ENCODE peak calls at places on chromosomes 5 and 9, in eight cellular contexts. C is pancreas, V is neural progenitor cell, E is cardiac muscle cell, S is psoas muscle, K is fibroblast of lung, O is astrocyte, Y is H1. T is an unnamed sample.

GRCh38 chr9:112665347-112665746 is 52.6 kb downstream of the INIP start:
- DNase-seq in C (no peak), V (no peak), E (no peak), S (no peak), K (peak; percentile 47), O (peak; percentile 16), Y (no peak), T (no peak)

GRCh38 chr5:152649609-152650008 is 244.5 kb upstream of the NMUR2 start:
- DNase-seq in C (no peak), V (no peak), E (no peak), S (no peak), K (no peak), O (no peak), Y (no peak), T (no peak)

GRCh38 chr5:176862330-176862995 is 36.7 kb downstream of the HK3 start:
- DNase-seq in C (no peak), V (no peak), E (no peak), S (no peak), K (no peak), O (no peak), Y (no peak), T (no peak)

GRCh38 chr5:67147768-67148167 is 48.8 kb downstream of the CD180 start:
- DNase-seq in C (no peak), V (no peak), E (no peak), S (no peak), K (peak; percentile 73), O (peak; percentile 68), Y (no peak), T (no peak)

GRCh38 chr5:139658501-139658927 is 10.4 kb downstream of the CXXC5 start:
- DNase-seq in C (peak; percentile 64), V (no peak), E (no peak), S (peak; percentile 63), K (no peak), O (peak; percentile 57), Y (no peak), T (no peak)

GRCh38 chr5:178361657-178362445 is 129.2 kb upstream of the PHYKPL start:
- DNase-seq in C (no peak), V (no peak), E (no peak), S (no peak), K (no peak), O (peak; percentile 2), Y (no peak), T (peak; percentile 63)

GRCh38 chr5:168147536-168148460 is 143.6 kb upstream of the WWC1 start:
- DNase-seq in C (no peak), V (peak; percentile 34), E (no peak), S (no peak), K (no peak), O (no peak), Y (no peak), T (no peak)

GRCh38 chr9:85521331-85522197 is 220.2 kb downstream of the AGTPBP1 start:
- DNase-seq in C (no peak), V (no peak), E (no peak), S (peak; percentile 69), K (no peak), O (no peak), Y (no peak), T (no peak)

GRCh38 chr9:112846528-112847488 is 43.9 kb downstream of the SLC46A2 start:
- DNase-seq in C (no peak), V (no peak), E (no peak), S (no peak), K (peak; percentile 76), O (peak; percentile 75), Y (peak; percentile 58), T (no peak)

GRCh38 chr5:154197801-154198461 is 7.4 kb downstream of the GALNT10 start:
- DNase-seq in C (no peak), V (no peak), E (no peak), S (no peak), K (no peak), O (peak; percentile 92), Y (no peak), T (no peak)

GRCh38 chr9:81759680-81760215 is 70.4 kb upstream of the TLE1 start:
- DNase-seq in C (no peak), V (no peak), E (no peak), S (no peak), K (peak; percentile 90), O (peak; percentile 96), Y (no peak), T (no peak)

GRCh38 chr5:154271936-154272514 is 81.5 kb downstream of the GALNT10 start:
- DNase-seq in C (no peak), V (no peak), E (no peak), S (no peak), K (no peak), O (no peak), Y (no peak), T (no peak)

GRCh38 chr9:10793306-10793705 is 180.5 kb upstream of the PTPRD start:
- DNase-seq in C (no peak), V (no peak), E (no peak), S (no peak), K (no peak), O (no peak), Y (no peak), T (no peak)

GRCh38 chr5:138942066-138942465 is 66.9 kb upstream of the LRRTM2 start:
- DNase-seq in C (no peak), V (no peak), E (no peak), S (no peak), K (no peak), O (no peak), Y (no peak), T (no peak)

GRCh38 chr9:21605489-21605931 is 123.4 kb upstream of the IFNE start:
- DNase-seq in C (no peak), V (no peak), E (no peak), S (no peak), K (peak; percentile 91), O (peak; percentile 99), Y (no peak), T (no peak)

DNA sequence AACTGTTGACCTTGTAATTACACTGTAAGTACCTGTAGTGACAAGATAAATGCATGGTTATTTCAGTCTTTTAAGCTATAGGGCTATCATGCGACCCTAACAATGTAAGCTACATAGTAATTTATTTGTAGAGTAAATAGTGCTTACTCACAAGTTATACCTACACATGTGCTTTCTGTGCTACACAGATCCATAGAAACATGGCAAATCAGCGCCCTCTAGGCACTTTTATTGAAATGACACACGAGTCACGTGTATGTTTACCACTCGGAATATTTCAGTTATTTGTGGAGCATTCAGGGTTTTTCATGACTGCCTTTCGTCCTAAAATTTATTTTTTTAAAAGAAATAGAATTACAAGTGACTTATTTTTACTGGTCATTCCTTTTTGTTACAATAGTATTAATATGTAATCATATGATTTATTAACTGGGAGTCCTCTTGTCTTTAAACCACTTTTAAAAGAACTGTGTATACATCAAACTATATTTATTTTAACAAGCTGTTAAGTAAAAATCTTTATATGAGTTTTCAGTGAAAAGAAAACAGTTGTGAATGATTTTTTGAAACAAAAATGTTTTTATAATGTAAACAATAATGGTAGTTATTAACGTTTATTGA is 1242.3 kb upstream of the WWC1 start:
- DNase-seq in C (peak; percentile 62), V (peak; percentile 71), E (peak; percentile 72), S (no peak), K (peak; percentile 70), O (peak; percentile 16), Y (no peak), T (no peak)
- TF ChIP-seq CTCF in C (peak; percentile 51), V (peak; percentile 76), E (peak; percentile 61), S (no peak), K (peak; percentile 58), O (peak; percentile 55), Y (peak; percentile 73), T (peak; percentile 60)

DNA sequence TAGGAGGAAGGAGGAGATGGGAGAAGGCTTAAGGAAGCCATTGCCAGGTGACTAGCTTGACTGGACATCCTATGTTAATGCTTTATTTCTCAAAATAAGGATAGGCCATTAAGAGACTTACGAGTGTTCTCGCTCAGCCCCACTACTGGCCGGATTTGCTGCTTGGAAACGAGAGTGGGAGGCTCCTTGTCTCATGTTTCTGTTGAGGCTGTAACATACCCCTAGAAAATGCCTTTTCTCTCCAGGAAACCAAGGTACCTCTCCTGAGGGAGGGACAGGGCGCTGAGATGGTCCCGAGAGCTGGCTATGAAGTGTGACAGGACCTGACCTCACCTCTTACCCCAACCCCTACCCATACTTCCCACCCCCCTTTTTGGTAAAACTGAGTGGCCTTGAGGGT is 60.0 kb downstream of the RALGPS1 start:
- DNase-seq in C (no peak), V (no peak), E (no peak), S (no peak), K (no peak), O (no peak), Y (peak; percentile 41), T (no peak)
- H3K4me1 ChIP-seq in C (no peaks in the 10 kb centered on the region), V (peaks cover 3% of the 10 kb centered on the region), E (peaks cover 6% of the 10 kb centered on the region), S (peaks cover 4% of the 10 kb centered on the region), K (no peaks in the 10 kb centered on the region), O (no peaks in the 10 kb centered on the region), Y (no peaks in the 10 kb centered on the region), T (no peaks in the 10 kb centered on the region)

GRCh38 chr5:72470817-72471216 is 36.4 kb downstream of the ZNF366 start:
- DNase-seq in C (no peak), V (no peak), E (no peak), S (no peak), K (no peak), O (peak; percentile 70), Y (no peak), T (no peak)

GRCh38 chr5:72476265-72476664 is 30.9 kb downstream of the ZNF366 start:
- DNase-seq in C (no peak), V (no peak), E (no peak), S (no peak), K (no peak), O (no peak), Y (no peak), T (no peak)

GRCh38 chr5:72474117-72474915 is 32.9 kb downstream of the ZNF366 start:
- DNase-seq in C (no peak), V (peak; percentile 30), E (no peak), S (no peak), K (no peak), O (peak; percentile 52), Y (no peak), T (no peak)

GRCh38 chr5:72472031-72472430 is 35.2 kb downstream of the ZNF366 start:
- DNase-seq in C (no peak), V (no peak), E (no peak), S (no peak), K (no peak), O (no peak), Y (no peak), T (no peak)

DNA sequence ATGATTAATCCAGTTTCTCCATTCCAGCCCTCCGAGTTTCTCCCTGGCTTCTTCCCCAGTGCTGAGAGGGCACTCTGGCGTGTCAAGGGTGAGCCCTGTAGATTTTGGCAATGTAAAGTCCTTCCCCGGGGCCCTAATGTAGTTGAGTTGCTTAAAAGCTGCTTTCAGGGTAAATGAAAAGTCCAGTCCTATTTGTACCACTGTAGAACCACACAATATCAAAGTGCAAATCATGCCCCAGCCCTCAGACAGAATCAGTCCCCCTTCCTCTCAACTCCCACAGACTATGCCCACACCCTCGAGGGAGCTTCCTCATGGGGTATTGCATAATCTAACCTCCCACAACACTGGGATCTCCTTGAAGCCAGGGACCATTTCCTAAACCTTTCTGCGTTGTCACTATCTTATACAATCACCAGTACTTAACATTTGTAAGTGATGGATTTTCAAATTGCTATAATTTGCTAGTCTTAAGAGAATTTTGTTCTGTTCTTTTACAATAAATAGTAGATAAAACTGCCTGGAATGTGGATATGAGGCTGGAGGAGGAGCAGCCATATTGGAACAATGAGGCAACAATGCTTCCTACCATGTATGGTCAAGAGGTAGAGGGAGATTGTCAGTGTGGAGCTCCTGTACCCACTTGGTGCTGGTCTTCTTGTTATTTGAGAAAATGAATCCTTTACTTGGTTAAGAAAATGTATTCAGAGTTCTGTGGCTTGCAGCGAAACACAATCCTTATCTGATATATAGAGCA is 34.4 kb downstream of the ZNF366 start:
- DNase-seq in C (no peak), V (no peak), E (no peak), S (no peak), K (no peak), O (no peak), Y (no peak), T (no peak)
- H3K27ac ChIP-seq in C (no peak overlapping the region), V (no peak overlapping the region), E (no peak overlapping the region), S (no peak overlapping the region), K (no peak overlapping the region), O (no peak overlapping the region), Y (no peak overlapping the region), T (no peak overlapping the region)

GRCh38 chr5:95842955-95843544 is 20.5 kb upstream of the GLRX start:
- DNase-seq in C (no peak), V (peak; percentile 38), E (peak; percentile 51), S (peak; percentile 66), K (peak; percentile 74), O (peak; percentile 87), Y (no peak), T (peak; percentile 82)
- TF ChIP-seq CTCF in C (no peak), V (no peak), E (peak; percentile 27), S (no peak), K (no peak), O (no peak), Y (no peak), T (peak; percentile 49)